ENCODE peak calls at places on chromosomes 5 and 9, in seven cellular contexts. Q is astrocyte, N is right atrium auricular region, L is endothelial cell of umbilical vein, X is lung, K is neural progenitor cell, J is mucosa of descending colon. H is an unnamed sample.
A peak's percentile ranks its signal among the peaks of the same experiment; 100 is the strongest.

GRCh38 chr9:37953775-37954437 is 50.0 kb upstream of the SLC25A51 start:
- DNase-seq in Q (peak; percentile 99), N (peak; percentile 70), L (peak; percentile 97), X (no peak), K (no peak), J (no peak), H (no peak)

GRCh38 chr9:136438909-136439549 is 616 bp downstream of the INPP5E start:
- DNase-seq in Q (no peak), N (no peak), L (peak; percentile 38), X (no peak), K (peak; percentile 60), J (peak; percentile 29), H (no peak)

GRCh38 chr9:128124873-128125574 is 2.5 kb downstream of the PTGES2 start:
- DNase-seq in Q (peak; percentile 14), N (no peak), L (peak; percentile 56), X (no peak), K (peak; percentile 76), J (peak; percentile 90), H (peak; percentile 61)

GRCh38 chr9:115847245-115847644 is 306.3 kb upstream of the PAPPA start:
- DNase-seq in Q (peak; percentile 58), N (no peak), L (no peak), X (no peak), K (no peak), J (no peak), H (no peak)

GRCh38 chr5:62732677-62733121 is 154.1 kb downstream of the LRRC70 start:
- DNase-seq in Q (no peak), N (no peak), L (no peak), X (no peak), K (no peak), J (peak; percentile 1), H (no peak)

GRCh38 chr9:127248241-127248640 is 16.3 kb upstream of the GARNL3 start:
- DNase-seq in Q (no peak), N (no peak), L (no peak), X (no peak), K (no peak), J (no peak), H (no peak)

GRCh38 chr5:119400248-119400647 is 44.4 kb downstream of the TNFAIP8 start:
- DNase-seq in Q (peak; percentile 64), N (no peak), L (no peak), X (no peak), K (no peak), J (no peak), H (no peak)

GRCh38 chr9:28317706-28318210 is 744.5 kb upstream of the C9orf72 start:
- DNase-seq in Q (no peak), N (no peak), L (no peak), X (no peak), K (peak; percentile 8), J (no peak), H (no peak)

GRCh38 chr5:81779125-81779934 is 28.4 kb upstream of the SSBP2 start:
- DNase-seq in Q (no peak), N (no peak), L (peak; percentile 74), X (peak; percentile 61), K (no peak), J (peak; percentile 75), H (peak; percentile 67)

GRCh38 chr5:10420926-10421325 is 20.8 kb upstream of the ROPN1L start:
- DNase-seq in Q (peak; percentile 29), N (no peak), L (no peak), X (no peak), K (no peak), J (no peak), H (no peak)

GRCh38 chr5:157303667-157304327 is 37.9 kb downstream of the CYFIP2 start:
- DNase-seq in Q (no peak), N (no peak), L (no peak), X (no peak), K (peak; percentile 63), J (no peak), H (peak; percentile 33)

GRCh38 chr9:134554750-134555655 is 86.6 kb upstream of the COL5A1 start:
- DNase-seq in Q (peak; percentile 77), N (no peak), L (no peak), X (no peak), K (peak; percentile 40), J (no peak), H (no peak)

GRCh38 chr5:150107909-150108447 is 21.6 kb upstream of the CSF1R start:
- DNase-seq in Q (no peak), N (peak; percentile 53), L (no peak), X (no peak), K (no peak), J (no peak), H (no peak)

GRCh38 chr9:127202461-127203139 is 62.0 kb upstream of the GARNL3 start:
- DNase-seq in Q (no peak), N (no peak), L (no peak), X (no peak), K (no peak), J (no peak), H (no peak)

GRCh38 chr9:631596-631995 is 209.9 kb upstream of the DMRT1 start:
- DNase-seq in Q (peak; percentile 73), N (no peak), L (no peak), X (no peak), K (no peak), J (no peak), H (no peak)

GRCh38 chr5:61280766-61281427 is 51.2 kb upstream of the ZSWIM6 start:
- DNase-seq in Q (no peak), N (no peak), L (peak; percentile 55), X (peak; percentile 46), K (no peak), J (no peak), H (peak; percentile 53)

DNA sequence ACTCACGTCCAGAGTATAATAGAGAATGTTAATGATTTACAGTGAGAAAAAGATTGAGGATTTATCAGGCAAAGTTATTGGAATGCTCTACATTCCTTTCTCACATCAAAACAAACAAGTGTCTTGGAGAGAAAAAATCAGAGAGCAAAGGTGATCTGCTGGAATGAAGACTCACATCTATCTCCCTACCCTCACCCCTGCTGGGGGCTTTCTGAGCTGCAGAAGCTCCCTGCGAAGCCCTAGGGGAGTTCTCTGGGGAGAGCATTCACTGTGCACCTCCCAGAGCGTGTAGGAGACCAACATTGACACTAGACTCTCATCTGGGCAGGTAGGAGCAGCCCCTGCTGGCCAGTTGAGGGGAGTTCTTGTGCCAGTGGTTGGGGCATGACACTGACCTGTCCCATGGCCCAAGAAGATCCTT is 76.6 kb upstream of the ADAMTS16 start:
- DNase-seq in Q (no peak), N (no peak), L (no peak), X (no peak), K (peak; percentile 14), J (no peak), H (no peak)
- TF ChIP-seq CTCF in Q (no peak), N (no peak), L (no peak), X (no peak), K (peak; percentile 42), J (no peak), H (no peak)

GRCh38 chr9:103335461-103335860 is 340.3 kb downstream of the CYLC2 start:
- DNase-seq in Q (no peak), N (no peak), L (no peak), X (no peak), K (no peak), J (no peak), H (no peak)
- H3K36me3 ChIP-seq in Q (no peaks in the 10 kb centered on the region), N (no peaks in the 10 kb centered on the region), L (no peaks in the 10 kb centered on the region), X (no peaks in the 10 kb centered on the region), K (no peaks in the 10 kb centered on the region), J (no peaks in the 10 kb centered on the region), H (no peaks in the 10 kb centered on the region)

DNA sequence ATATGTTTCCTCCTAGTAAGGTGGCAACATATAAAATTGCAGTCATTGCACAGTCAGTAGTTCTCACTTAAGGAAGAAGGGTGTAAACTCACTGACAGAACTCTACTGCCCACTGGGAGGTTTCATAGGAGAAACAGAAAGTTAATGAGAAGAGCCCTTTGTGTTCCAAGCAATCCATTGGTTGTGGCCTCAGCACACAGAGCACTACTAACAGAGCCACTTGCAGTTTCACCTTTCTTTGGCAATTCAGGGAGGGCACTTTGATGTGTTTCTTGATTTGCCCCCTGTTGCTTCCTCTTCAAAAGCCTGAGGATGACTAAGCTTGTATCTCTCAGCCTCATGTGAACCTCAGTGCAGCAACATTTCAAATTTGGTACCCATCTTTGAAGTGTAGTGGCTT is 409.3 kb downstream of the DMRTA1 start:
- DNase-seq in Q (no peak), N (no peak), L (no peak), X (no peak), K (peak; percentile 9), J (no peak), H (no peak)
- H3K9me3 ChIP-seq in Q (no peaks in the 10 kb centered on the region), N (no peaks in the 10 kb centered on the region), L (no peaks in the 10 kb centered on the region), X (no peaks in the 10 kb centered on the region), K (no peaks in the 10 kb centered on the region), J (peaks cover 3% of the 10 kb centered on the region), H (no peaks in the 10 kb centered on the region)

DNA sequence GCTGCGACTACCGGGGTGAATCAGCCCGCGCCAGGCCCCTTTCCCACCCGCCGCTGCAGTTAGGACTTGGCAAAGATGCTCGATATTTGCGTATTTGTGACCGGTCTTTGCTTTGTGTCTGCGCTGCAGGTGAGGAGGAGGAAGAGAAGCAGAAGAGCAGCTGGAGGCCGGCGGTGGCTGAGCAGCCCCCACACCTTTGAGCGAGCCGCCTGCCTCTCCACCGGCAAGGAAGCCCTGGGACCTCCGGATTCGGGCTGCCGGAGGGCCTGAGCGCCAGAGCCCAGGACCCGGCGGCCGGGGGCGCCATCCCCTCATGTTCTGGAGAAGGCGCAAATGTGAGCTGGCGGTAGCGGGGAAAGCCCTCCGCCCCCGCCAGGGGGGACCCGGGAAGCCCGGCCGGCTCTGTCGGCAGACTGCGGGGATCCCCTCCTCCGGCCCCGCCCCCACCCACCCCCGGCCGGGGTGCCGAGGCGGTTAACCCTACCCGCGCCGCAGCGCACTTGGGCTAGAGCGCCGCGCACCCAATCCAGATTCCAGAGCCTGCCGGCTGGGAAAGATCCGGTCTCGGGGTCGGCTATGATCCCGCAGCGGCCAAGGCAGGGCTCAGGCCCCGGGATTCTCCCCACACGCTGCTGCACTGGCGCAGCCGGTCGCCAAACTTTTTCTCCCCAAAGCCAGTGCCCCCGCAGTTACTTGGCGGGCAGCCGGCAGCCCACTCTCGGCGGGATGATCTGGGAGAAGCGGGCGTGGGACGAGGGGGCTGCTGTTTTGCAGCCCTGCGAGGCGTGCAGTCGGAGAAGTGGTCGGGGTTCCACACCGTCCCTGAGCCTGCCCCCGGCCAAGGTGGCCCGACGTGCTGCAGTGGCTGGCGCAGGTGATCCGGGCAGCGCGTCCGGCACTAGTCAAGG is 800 bp upstream of the KCNN2 start:
- DNase-seq in Q (no peak), N (no peak), L (no peak), X (no peak), K (peak; percentile 93), J (peak; percentile 42), H (peak; percentile 27)
- TF ChIP-seq CTCF in Q (no peak), N (peak; percentile 66), L (no peak), X (no peak), K (peak; percentile 66), J (no peak), H (peak; percentile 24)